ENCODE peak calls at places on chromosomes 1 and 21, in seven cellular contexts. R is neural progenitor cell, V is fibroblast of lung, I is hepatocyte, J is H9, X is neuronal stem cell, H is PC-9. F is an unnamed sample.

GRCh38 chr1:107776898-107777663 is 187.9 kb downstream of the VAV3 start:
- DNase-seq in R (no peak), V (no peak), I (no peak), J (no peak), X (no peak), H (no peak), F (peak; percentile 65)

GRCh38 chr1:12477936-12478611 is 139.9 kb downstream of the DHRS3 start:
- DNase-seq in R (peak; percentile 34), V (peak; percentile 99), I (peak; percentile 92), J (no peak), X (no peak), H (peak; percentile 95), F (no peak)

GRCh38 chr1:21560916-21561638 is 51.9 kb downstream of the ALPL start:
- DNase-seq in R (no peak), V (no peak), I (no peak), J (no peak), X (no peak), H (no peak), F (no peak)

GRCh38 chr1:22447581-22448215 is 4.0 kb upstream of the ZBTB40 start:
- DNase-seq in R (no peak), V (peak; percentile 84), I (no peak), J (no peak), X (no peak), H (no peak), F (no peak)

GRCh38 chr1:156114919-156115513 is 505 bp downstream of the LMNA start:
- DNase-seq in R (peak; percentile 55), V (no peak), I (peak; percentile 18), J (peak; percentile 52), X (no peak), H (no peak), F (peak; percentile 35)

GRCh38 chr21:17789660-17790059 is 29.5 kb downstream of the C21orf91 start:
- DNase-seq in R (no peak), V (no peak), I (no peak), J (no peak), X (no peak), H (no peak), F (peak; percentile 42)

GRCh38 chr1:157961805-157962762 is 31.4 kb upstream of the KIRREL1 start:
- DNase-seq in R (no peak), V (peak; percentile 85), I (peak; percentile 75), J (no peak), X (no peak), H (no peak), F (peak; percentile 61)

GRCh38 chr1:157673008-157673407 is 27.6 kb downstream of the FCRL3 start:
- DNase-seq in R (no peak), V (no peak), I (no peak), J (no peak), X (no peak), H (no peak), F (no peak)

GRCh38 chr1:225763815-225764548 is 13.6 kb upstream of the SRP9 start:
- DNase-seq in R (no peak), V (peak; percentile 95), I (no peak), J (no peak), X (no peak), H (no peak), F (no peak)

GRCh38 chr21:41632748-41633475 is 125.0 kb upstream of the TMPRSS2 start:
- DNase-seq in R (no peak), V (no peak), I (no peak), J (no peak), X (no peak), H (no peak), F (no peak)

GRCh38 chr1:166164995-166165660 is 1.7 kb downstream of the FAM78B start:
- DNase-seq in R (peak; percentile 89), V (peak; percentile 79), I (peak; percentile 73), J (peak; percentile 78), X (peak; percentile 71), H (no peak), F (peak; percentile 90)

GRCh38 chr1:36857761-36858160 is 176.6 kb downstream of the GRIK3 start:
- DNase-seq in R (no peak), V (no peak), I (peak; percentile 28), J (no peak), X (no peak), H (no peak), F (no peak)
- H3K4me2 ChIP-seq in R (no peak overlapping the region), V (no peak overlapping the region), I (no peak overlapping the region), J (no peak overlapping the region), X (no peak overlapping the region), H (no peak overlapping the region), F (no peak overlapping the region)

GRCh38 chr1:43768168-43768567 is 60.8 kb downstream of the ST3GAL3 start:
- DNase-seq in R (no peak), V (no peak), I (no peak), J (no peak), X (no peak), H (no peak), F (no peak)

GRCh38 chr1:43764581-43764980 is 57.2 kb downstream of the ST3GAL3 start:
- DNase-seq in R (peak; percentile 60), V (no peak), I (no peak), J (peak; percentile 41), X (no peak), H (no peak), F (no peak)

GRCh38 chr1:43766086-43766784 is 58.9 kb downstream of the ST3GAL3 start:
- DNase-seq in R (peak; percentile 85), V (peak; percentile 12), I (no peak), J (peak; percentile 68), X (peak; percentile 71), H (no peak), F (no peak)

GRCh38 chr1:43769350-43769908 is 62.1 kb downstream of the ST3GAL3 start:
- DNase-seq in R (no peak), V (no peak), I (no peak), J (no peak), X (no peak), H (no peak), F (no peak)

GRCh38 chr1:43766818-43767525 is 59.6 kb downstream of the ST3GAL3 start:
- DNase-seq in R (peak; percentile 45), V (peak; percentile 64), I (no peak), J (peak; percentile 70), X (no peak), H (no peak), F (no peak)
- H2AFZ ChIP-seq in R (no peak overlapping the region), V (no peak overlapping the region), I (no peak overlapping the region), J (no peak overlapping the region), X (peak overlapping the region; percentile 59), H (no peak overlapping the region), F (no peak overlapping the region)

GRCh38 chr1:168507271-168507670 is 36.5 kb downstream of the XCL2 start:
- DNase-seq in R (no peak), V (no peak), I (no peak), J (no peak), X (no peak), H (no peak), F (no peak)
- H3K27ac ChIP-seq in R (no peak overlapping the region), V (no peak overlapping the region), I (no peak overlapping the region), J (no peak overlapping the region), X (no peak overlapping the region), H (no peak overlapping the region), F (no peak overlapping the region)

DNA sequence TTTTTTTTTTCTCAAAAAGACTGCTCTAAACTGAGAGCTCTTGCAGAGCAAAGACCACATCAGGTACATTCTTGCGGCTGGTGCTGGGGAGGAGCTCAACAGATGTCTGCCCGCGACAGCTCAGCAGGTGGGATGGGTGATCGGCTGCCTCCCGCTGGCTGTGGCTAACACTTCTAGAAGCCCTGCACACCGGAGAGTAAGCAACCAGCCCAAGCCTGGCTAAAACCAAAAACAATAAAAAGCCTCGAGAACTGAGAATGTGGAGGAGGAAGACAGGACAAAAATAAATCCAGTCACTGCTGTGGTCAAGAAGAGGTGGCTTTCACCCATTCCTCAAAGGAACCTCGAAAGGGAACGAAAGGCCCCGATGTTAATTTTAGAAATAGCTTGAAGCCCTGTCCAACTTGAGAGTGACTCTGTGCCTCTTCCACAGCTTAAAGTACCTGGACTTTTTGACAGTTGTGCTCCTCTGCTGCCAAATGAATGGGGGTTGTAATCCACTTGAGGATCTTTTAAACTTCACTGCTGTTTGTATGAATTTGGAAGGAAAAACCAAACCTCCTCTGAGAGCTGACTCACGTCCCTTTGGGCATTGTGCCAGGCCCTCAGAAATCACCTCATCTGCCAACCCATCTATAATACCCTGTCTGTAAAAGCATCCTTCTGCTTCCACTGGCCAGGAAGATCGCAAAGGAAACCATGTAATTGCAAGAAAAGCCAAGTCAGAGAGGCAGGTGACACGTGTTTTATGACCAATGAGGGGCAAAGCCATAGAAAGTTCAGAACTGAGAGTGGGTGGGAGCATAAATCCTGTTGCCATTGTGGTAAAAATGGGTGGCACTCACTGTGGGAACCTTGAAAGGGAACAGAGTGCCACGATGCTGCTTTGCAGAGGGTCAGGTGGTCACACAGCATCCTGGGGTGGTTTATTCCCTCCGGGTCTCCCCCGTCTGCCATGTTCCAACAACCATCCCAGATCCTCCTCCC is 78.5 kb downstream of the KCNN3 start:
- DNase-seq in R (no peak), V (peak; percentile 56), I (peak; percentile 25), J (no peak), X (no peak), H (peak; percentile 16), F (peak; percentile 100)
- H3K4me2 ChIP-seq in R (no peak overlapping the region), V (no peak overlapping the region), I (no peak overlapping the region), J (no peak overlapping the region), X (no peak overlapping the region), H (peak overlapping the region; percentile 43), F (peak overlapping the region; percentile 78)

DNA sequence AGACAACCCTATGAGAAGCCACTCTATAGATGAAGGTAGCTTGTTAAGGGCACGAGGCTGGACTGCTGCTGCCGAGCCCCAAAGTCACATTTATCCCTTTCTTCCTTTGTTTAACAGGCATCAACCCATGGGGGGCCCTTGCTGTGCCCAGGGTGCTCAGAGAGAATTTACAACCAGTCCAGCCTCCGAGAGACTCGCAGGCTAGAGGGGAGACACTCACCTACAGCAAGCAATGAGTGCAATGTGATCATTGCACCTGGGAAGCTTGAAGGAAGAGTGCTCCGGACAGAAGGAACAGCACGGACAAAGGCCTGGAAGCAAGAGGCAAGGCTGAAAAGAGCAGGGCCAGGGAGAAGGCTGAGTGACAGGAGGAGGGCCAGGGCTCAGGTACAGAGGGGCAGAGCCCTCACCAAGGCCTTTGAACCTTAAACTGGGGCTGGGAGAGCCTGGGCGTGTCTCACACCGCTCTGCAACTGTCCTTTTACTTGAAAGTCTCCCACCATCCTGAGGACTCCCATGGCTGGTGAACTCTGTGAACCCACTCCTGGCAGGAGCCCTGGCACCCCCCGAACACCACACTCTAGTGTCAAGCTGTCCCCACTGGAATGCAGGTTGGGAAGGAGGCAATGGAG is 27.3 kb downstream of the DMRTB1 start:
- DNase-seq in R (no peak), V (no peak), I (no peak), J (no peak), X (no peak), H (no peak), F (no peak)
- H2AFZ ChIP-seq in R (peak overlapping the region; percentile 95), V (no peak overlapping the region), I (no peak overlapping the region), J (no peak overlapping the region), X (no peak overlapping the region), H (no peak overlapping the region), F (peak overlapping the region; percentile 9)

GRCh38 chr1:205989786-205990185 is 13.4 kb downstream of the RAB7B start:
- DNase-seq in R (no peak), V (no peak), I (no peak), J (no peak), X (no peak), H (no peak), F (no peak)
- H3K27ac ChIP-seq in R (no peak overlapping the region), V (no peak overlapping the region), I (no peak overlapping the region), J (no peak overlapping the region), X (no peak overlapping the region), H (no peak overlapping the region), F (no peak overlapping the region)

GRCh38 chr1:184972281-184973055 is 1.8 kb downstream of the NIBAN1 start:
- DNase-seq in R (no peak), V (peak; percentile 64), I (no peak), J (no peak), X (no peak), H (no peak), F (no peak)
- H3K4me2 ChIP-seq in R (no peak overlapping the region), V (peak overlapping the region; percentile 97), I (peak overlapping the region; percentile 94), J (peak overlapping the region; percentile 97), X (no peak overlapping the region), H (peak overlapping the region; percentile 96), F (peak overlapping the region; percentile 84)

F was measured in MM.1S.